ENCODE peak calls at places on chromosomes 12 and 14, in nine cellular contexts. A is mucosa of descending colon, H is pancreas, O is gastrocnemius medialis, P is fibroblast of the aortic adventitia, X is epithelial cell of esophagus, S is right atrium auricular region, M is cardiac fibroblast, U is WERI-Rb-1. K is an unnamed sample.

GRCh38 chr14:20179218-20179617 is 11.5 kb upstream of the OR11G2 start:
- DNase-seq in U (no peak), O (peak), M (no peak), X (no peak), H (no peak), A (no peak), S (no peak), P (no peak), K (peak)

GRCh38 chr14:104392001-104392395 is 187.6 kb upstream of the C14orf180 start:
- DNase-seq in P (no peak), M (no peak), O (no peak), A (no peak), U (no peak), X (no peak), S (peak), H (no peak), K (no peak)

GRCh38 chr12:71135077-71135811 is 22.6 kb downstream of the TSPAN8 start:
- DNase-seq in X (no peak), P (no peak), S (no peak), U (no peak), A (no peak), M (no peak), O (no peak), H (no peak), K (no peak)

GRCh38 chr14:105094193-105094907 is 29.1 kb upstream of the GPR132 start:
- DNase-seq in U (no peak), X (no peak), S (no peak), A (peak), M (no peak), P (no peak), H (peak), O (no peak), K (no peak)

GRCh38 chr14:103721334-103722120 is 5.9 kb downstream of the ZFYVE21 start:
- DNase-seq in A (no peak), M (peak), P (no peak), H (no peak), S (no peak), O (no peak), X (peak), U (no peak), K (no peak)

GRCh38 chr14:103067231-103067954 is 10.0 kb upstream of the CDC42BPB start:
- DNase-seq in A (peak), H (no peak), X (peak), O (peak), U (no peak), S (peak), M (peak), P (peak), K (no peak)

GRCh38 chr12:32083489-32083888 is 23.2 kb upstream of the BICD1 start:
- DNase-seq in X (peak), P (peak), M (peak), S (no peak), H (no peak), O (no peak), U (no peak), A (no peak), K (no peak)

GRCh38 chr12:132465269-132466190 is 24.4 kb upstream of the FBRSL1 start:
- DNase-seq in U (peak), O (no peak), X (no peak), S (no peak), P (no peak), M (no peak), A (no peak), H (no peak), K (peak)

GRCh38 chr12:128671528-128672042 is 152.2 kb downstream of the SLC15A4 start:
- DNase-seq in X (no peak), P (no peak), A (no peak), M (no peak), S (no peak), O (no peak), U (no peak), H (no peak), K (peak)

GRCh38 chr14:52703225-52703624 is 3.8 kb upstream of the PSMC6 start:
- DNase-seq in S (peak), X (peak), M (peak), U (no peak), O (no peak), H (peak), P (peak), A (no peak), K (peak)

GRCh38 chr14:89607453-89607852 is 190.4 kb upstream of the FOXN3 start:
- DNase-seq in P (peak), U (no peak), X (no peak), A (no peak), O (no peak), H (no peak), M (no peak), S (no peak), K (no peak)

GRCh38 chr14:22560638-22561365 is 28.2 kb downstream of the DAD1 start:
- DNase-seq in M (no peak), U (no peak), A (no peak), X (no peak), P (no peak), O (no peak), H (peak), S (no peak), K (peak)

GRCh38 chr12:47361389-47362031 is 281.8 kb upstream of the AMIGO2 start:
- DNase-seq in O (no peak), A (peak), U (no peak), S (no peak), H (no peak), P (no peak), X (peak), M (no peak), K (peak)

GRCh38 chr12:49917126-49917787 is 13.6 kb upstream of the FAIM2 start:
- DNase-seq in O (no peak), U (peak), X (peak), A (no peak), P (no peak), M (no peak), S (no peak), H (no peak), K (no peak)

GRCh38 chr12:27434673-27435565 is 11.6 kb upstream of the SMCO2 start:
- DNase-seq in S (no peak), O (no peak), P (peak), A (no peak), M (peak), H (peak), X (no peak), U (no peak), K (peak)

GRCh38 chr14:42110167-42110566 is 503.5 kb downstream of the LRFN5 start:
- DNase-seq in U (peak), A (no peak), X (peak), P (peak), M (peak), S (no peak), O (no peak), H (no peak), K (peak)

GRCh38 chr12:110688446-110689001 is 391 bp downstream of the HVCN1 start:
- DNase-seq in P (no peak), H (no peak), A (no peak), O (no peak), M (no peak), U (no peak), S (no peak), X (no peak), K (no peak)

GRCh38 chr12:91111366-91112321 is at the start of gene LUM:
- DNase-seq in A (no peak), U (no peak), M (peak), O (peak), X (peak), H (no peak), P (peak), S (peak), K (no peak)
- H3K4me3 ChIP-seq in A (no peak), U (no peak), M (peak), O (no peak), X (no peak), H (no peak), P (peak), S (peak), K (no peak)

DNA sequence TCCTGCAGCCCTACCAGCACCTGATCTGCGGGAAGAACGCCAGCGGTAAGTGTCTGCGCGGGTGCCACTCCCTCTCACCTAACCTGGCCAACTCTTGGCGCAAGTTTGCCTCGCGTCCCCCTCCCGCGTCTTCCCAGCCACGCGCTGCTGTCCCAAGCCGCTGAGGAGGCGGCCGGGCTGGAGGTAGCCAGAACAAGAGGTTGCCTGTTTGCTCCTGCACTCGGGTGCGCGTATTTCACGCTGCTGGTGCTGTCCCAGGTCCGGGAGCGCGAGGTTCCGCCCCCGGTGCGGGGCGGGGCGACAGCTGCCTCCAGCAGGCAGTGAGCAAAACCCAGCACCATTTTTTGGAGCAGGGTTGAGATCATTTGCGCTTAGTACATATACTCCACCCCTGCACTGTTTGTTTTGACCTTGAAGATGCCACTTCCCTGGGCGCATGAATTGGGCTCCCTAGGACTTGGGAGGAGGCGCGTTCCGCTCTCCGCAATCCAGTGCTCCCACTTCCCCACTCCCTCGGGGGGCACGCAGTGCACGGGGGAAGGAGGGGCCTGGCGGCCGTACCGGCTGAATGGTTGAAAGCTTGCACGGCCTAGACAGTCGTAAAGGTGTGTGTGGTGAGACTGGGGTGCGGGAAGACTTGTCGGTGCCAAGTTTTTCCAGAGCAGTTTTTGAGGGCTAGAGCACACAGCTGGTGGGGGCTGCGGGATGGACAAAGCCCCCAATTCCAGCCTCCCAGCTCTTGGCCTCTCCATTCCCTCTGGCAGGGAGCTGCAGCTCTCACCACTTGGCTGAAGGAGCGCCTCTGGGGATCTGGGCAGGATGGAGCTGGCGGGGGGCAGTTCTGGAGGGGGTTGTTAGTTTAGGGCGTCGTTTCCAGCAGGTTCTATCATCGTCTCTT is 226.9 kb upstream of the CRY1 start:
- DNase-seq in H (peak), A (peak), S (no peak), O (no peak), X (peak), P (peak), U (peak), M (peak), K (peak)
- H3K4me3 ChIP-seq in H (no peak), A (no peak), S (peak), O (peak), X (peak), P (peak), U (peak), M (peak), K (peak)

GRCh38 chr12:6056406-6057211 is 67.9 kb downstream of the VWF start:
- DNase-seq in A (no peak), S (no peak), X (no peak), H (no peak), U (peak), P (no peak), O (no peak), M (no peak), K (peak)

GRCh38 chr12:6058481-6059161 is 65.8 kb downstream of the VWF start:
- DNase-seq in P (no peak), S (no peak), A (no peak), H (no peak), M (no peak), O (no peak), U (no peak), X (no peak), K (no peak)

GRCh38 chr12:6059221-6059620 is 65.2 kb downstream of the VWF start:
- DNase-seq in M (no peak), A (no peak), O (no peak), S (no peak), H (no peak), P (no peak), U (no peak), X (no peak), K (no peak)

GRCh38 chr12:6059860-6060565 is 64.5 kb downstream of the VWF start:
- DNase-seq in U (no peak), X (no peak), S (no peak), O (no peak), H (no peak), A (no peak), M (no peak), P (no peak), K (no peak)

DNA sequence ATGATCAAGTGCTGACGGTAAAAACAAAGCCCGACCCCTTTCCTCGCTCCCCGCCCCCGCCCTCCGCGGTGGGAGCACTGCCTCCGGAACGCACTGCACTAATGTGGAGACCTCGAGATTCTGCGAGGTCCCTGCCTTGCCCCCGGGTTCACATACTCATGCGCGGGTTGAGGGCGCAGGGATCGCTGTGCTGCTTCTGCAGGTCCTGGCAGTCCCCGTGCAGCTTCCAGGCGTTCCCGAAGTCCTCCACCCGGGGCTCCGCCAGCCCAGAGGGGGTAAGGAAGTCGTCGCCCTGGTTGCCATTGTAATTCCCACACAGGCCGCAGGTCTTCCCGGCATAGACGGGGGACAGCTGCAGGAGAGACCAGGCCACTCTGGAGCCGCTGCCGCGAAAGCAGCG is 66.8 kb downstream of the VWF start:
- DNase-seq in H (no peak), S (no peak), O (no peak), X (no peak), A (no peak), P (no peak), M (no peak), U (no peak), K (no peak)
- H3K4me3 ChIP-seq in H (no peak), S (no peak), O (no peak), X (no peak), A (no peak), P (no peak), M (no peak), U (no peak), K (no peak)

GRCh38 chr14:51621654-51622053 is 30.1 kb upstream of the FRMD6 start:
- DNase-seq in X (no peak), U (no peak), O (no peak), P (no peak), S (no peak), M (no peak), A (no peak), H (no peak), K (no peak)
- H3K4me3 ChIP-seq in X (no peak), U (no peak), O (no peak), P (no peak), S (no peak), M (no peak), A (no peak), H (no peak), K (no peak)

GRCh38 chr14:85037411-85037810 is 492.5 kb upstream of the FLRT2 start:
- DNase-seq in H (no peak), O (no peak), P (no peak), X (peak), U (no peak), A (no peak), S (no peak), M (no peak), K (no peak)

DNA sequence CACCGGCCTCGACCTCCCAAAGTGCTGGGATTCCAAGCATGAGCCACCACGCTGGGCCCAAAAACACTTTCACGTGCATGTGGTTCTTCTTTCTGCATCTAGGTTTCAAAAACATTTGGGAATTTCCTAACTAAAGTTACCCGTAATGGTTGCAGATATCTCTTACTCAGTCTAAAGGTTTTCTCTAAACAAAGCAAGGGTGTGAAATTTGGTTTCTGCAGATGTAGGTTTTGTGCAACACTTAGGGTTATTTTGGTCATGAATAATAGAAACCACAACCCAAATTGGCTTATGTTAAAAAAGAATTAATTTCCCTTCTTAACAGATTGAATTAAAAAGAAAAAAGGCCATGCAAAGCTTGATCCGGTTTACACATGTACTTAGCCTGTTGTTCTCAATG is 491.4 kb upstream of the FLRT2 start:
- DNase-seq in S (no peak), X (no peak), U (no peak), O (no peak), H (no peak), M (no peak), P (no peak), A (no peak), K (no peak)
- H3K4me3 ChIP-seq in S (no peak), X (no peak), U (no peak), O (no peak), H (no peak), M (no peak), P (no peak), A (no peak), K (no peak)

DNA sequence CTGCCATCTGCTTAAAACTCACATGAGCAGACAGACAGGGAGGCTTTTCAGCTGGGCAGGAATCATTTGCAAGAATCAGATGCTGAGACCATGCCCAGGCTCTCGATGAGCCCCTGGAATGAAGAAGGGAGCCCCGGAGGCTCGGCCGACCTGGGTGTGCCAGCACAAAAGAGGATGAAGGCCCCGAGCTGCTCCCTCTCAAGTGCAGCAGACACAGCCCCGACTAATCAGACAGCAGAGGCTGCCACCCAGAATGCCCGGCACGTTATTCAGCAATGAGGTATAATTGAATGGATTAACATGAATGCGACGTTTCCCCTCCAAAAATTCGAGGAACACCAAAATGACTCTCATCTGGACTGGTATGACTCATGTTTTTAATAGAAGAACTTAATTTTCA is 58.9 kb downstream of the BCL11B start:
- DNase-seq in S (no peak), A (no peak), H (no peak), O (no peak), M (no peak), X (no peak), U (no peak), P (no peak), K (no peak)
- H3K4me3 ChIP-seq in S (no peak), A (no peak), H (no peak), O (no peak), M (no peak), X (no peak), U (no peak), P (no peak), K (no peak)

GRCh38 chr12:53989227-53990113 is 4.5 kb downstream of the HOXC10 start:
- DNase-seq in P (peak), H (no peak), X (peak), O (no peak), M (peak), A (no peak), S (no peak), U (peak), K (peak)
- H3K4me3 ChIP-seq in P (peak), H (no peak), X (no peak), O (peak), M (no peak), A (no peak), S (no peak), U (no peak), K (peak)

GRCh38 chr14:91980157-91980556 is 32.7 kb upstream of the FBLN5 start:
- DNase-seq in X (peak), P (peak), U (no peak), S (no peak), A (no peak), M (peak), O (no peak), H (no peak), K (peak)
- H3K4me3 ChIP-seq in X (no peak), P (no peak), U (no peak), S (no peak), A (no peak), M (no peak), O (no peak), H (no peak), K (no peak)

GRCh38 chr12:3171195-3171591 is 94.0 kb downstream of the TSPAN9 start:
- DNase-seq in H (no peak), O (no peak), M (no peak), S (no peak), X (peak), A (no peak), P (no peak), U (no peak), K (no peak)
- H3K4me3 ChIP-seq in H (no peak), O (no peak), M (no peak), S (no peak), X (no peak), A (no peak), P (no peak), U (no peak), K (no peak)

K was measured in NB4.